ENCODE peak calls at places on chromosome 21, in nine cellular contexts. N, J, P, U, B, D, V, I and F are unnamed samples.

GRCh38 chr21:38139380-38140168 is 117.2 kb upstream of the KCNJ15 start:
- DNase-seq in N (no peak), J (no peak), P (peak), U (no peak), B (no peak), D (no peak), V (no peak), I (peak), F (no peak)

GRCh38 chr21:16086121-16086520 is 356.3 kb downstream of the USP25 start:
- DNase-seq in N (no peak), J (no peak), P (no peak), U (no peak), B (no peak), D (no peak), V (no peak), I (no peak), F (no peak)

GRCh38 chr21:32916522-32917099 is 109.1 kb upstream of the OLIG2 start:
- DNase-seq in N (no peak), J (no peak), P (no peak), U (no peak), B (peak), D (no peak), V (no peak), I (no peak), F (no peak)

GRCh38 chr21:42388740-42389448 is 7.0 kb downstream of the TMPRSS3 start:
- DNase-seq in N (no peak), J (peak), P (no peak), U (no peak), B (peak), D (no peak), V (no peak), I (no peak), F (peak)

GRCh38 chr21:17003221-17003620 is 509.6 kb upstream of the CXADR start:
- DNase-seq in N (peak), J (no peak), P (peak), U (no peak), B (no peak), D (no peak), V (no peak), I (no peak), F (no peak)

GRCh38 chr21:35256468-35256988 is 207.4 kb upstream of the RUNX1 start:
- DNase-seq in N (peak), J (peak), P (peak), U (no peak), B (no peak), D (no peak), V (no peak), I (peak), F (no peak)

GRCh38 chr21:32334980-32335471 is 36.4 kb downstream of the MRAP start:
- DNase-seq in N (peak), J (no peak), P (no peak), U (no peak), B (no peak), D (no peak), V (no peak), I (no peak), F (no peak)

GRCh38 chr21:28267449-28267848 is 725.2 kb downstream of the LTN1 start:
- DNase-seq in N (no peak), J (no peak), P (no peak), U (no peak), B (no peak), D (no peak), V (no peak), I (no peak), F (no peak)

GRCh38 chr21:44530903-44531605 is 8.9 kb downstream of the KRTAP10-1 start:
- DNase-seq in N (no peak), J (no peak), P (no peak), U (no peak), B (no peak), D (no peak), V (no peak), I (no peak), F (no peak)

GRCh38 chr21:34870246-34870645 is 178.9 kb downstream of the RUNX1 start:
- DNase-seq in N (no peak), J (no peak), P (no peak), U (no peak), B (no peak), D (no peak), V (no peak), I (no peak), F (no peak)

GRCh38 chr21:38478782-38479181 is 19.5 kb downstream of the ERG start:
- DNase-seq in N (no peak), J (no peak), P (no peak), U (no peak), B (peak), D (no peak), V (no peak), I (no peak), F (no peak)

GRCh38 chr21:46411691-46412090 is 47.0 kb upstream of the DIP2A start:
- DNase-seq in N (no peak), J (no peak), P (no peak), U (no peak), B (no peak), D (no peak), V (no peak), I (no peak), F (no peak)

GRCh38 chr21:26846036-26846931 is 1.1 kb upstream of the ADAMTS1 start:
- DNase-seq in N (no peak), J (peak), P (peak), U (no peak), B (no peak), D (no peak), V (peak), I (no peak), F (no peak)

GRCh38 chr21:31335957-31336738 is 7.9 kb downstream of the TIAM1 start:
- DNase-seq in N (peak), J (no peak), P (peak), U (no peak), B (no peak), D (no peak), V (no peak), I (no peak), F (no peak)